ENCODE peak calls at places on chromosomes 16 and 17, in nine cellular contexts. One of them, this sample, is unnamed.

GRCh38 chr16:67040906-67041305 is 12.0 kb downstream of the CBFB start:
- DNase-seq in ovary: no peak
- DNase-seq in GM12878: no peak
- DNase-seq in CD4-positive, alpha-beta memory T cell: no peak
- DNase-seq in effector memory CD4-positive, alpha-beta T cell: no peak
- DNase-seq in tibial nerve: no peak
- DNase-seq in transverse colon: no peak
- DNase-seq in prostate gland: no peak
- DNase-seq in MM.1S: no peak
- DNase-seq in this sample: peak; percentile 39

GRCh38 chr16:80718480-80719220 is 85.7 kb downstream of the CDYL2 start:
- DNase-seq in effector memory CD4-positive, alpha-beta T cell: no peak
- DNase-seq in MM.1S: no peak
- DNase-seq in tibial nerve: no peak
- DNase-seq in GM12878: no peak
- DNase-seq in ovary: no peak
- DNase-seq in CD4-positive, alpha-beta memory T cell: no peak
- DNase-seq in transverse colon: no peak
- DNase-seq in prostate gland: peak; percentile 89
- DNase-seq in this sample: no peak

GRCh38 chr16:28181557-28181914 is 30.2 kb downstream of the XPO6 start:
- DNase-seq in effector memory CD4-positive, alpha-beta T cell: no peak
- DNase-seq in transverse colon: no peak
- DNase-seq in CD4-positive, alpha-beta memory T cell: no peak
- DNase-seq in tibial nerve: no peak
- DNase-seq in GM12878: no peak
- DNase-seq in prostate gland: no peak
- DNase-seq in ovary: no peak
- DNase-seq in MM.1S: no peak
- DNase-seq in this sample: peak; percentile 91

GRCh38 chr17:73879987-73880386 is 235.7 kb upstream of the SDK2 start:
- DNase-seq in prostate gland: no peak
- DNase-seq in transverse colon: no peak
- DNase-seq in CD4-positive, alpha-beta memory T cell: no peak
- DNase-seq in effector memory CD4-positive, alpha-beta T cell: no peak
- DNase-seq in ovary: no peak
- DNase-seq in tibial nerve: no peak
- DNase-seq in GM12878: no peak
- DNase-seq in MM.1S: no peak
- DNase-seq in this sample: no peak

GRCh38 chr16:83200005-83200779 is 573.4 kb downstream of the CDH13 start:
- DNase-seq in effector memory CD4-positive, alpha-beta T cell: no peak
- DNase-seq in CD4-positive, alpha-beta memory T cell: no peak
- DNase-seq in GM12878: no peak
- DNase-seq in tibial nerve: no peak
- DNase-seq in transverse colon: no peak
- DNase-seq in MM.1S: no peak
- DNase-seq in ovary: no peak
- DNase-seq in prostate gland: no peak
- DNase-seq in this sample: no peak

GRCh38 chr17:41801374-41802062 is 10.2 kb downstream of the P3H4 start:
- DNase-seq in effector memory CD4-positive, alpha-beta T cell: peak; percentile 58
- DNase-seq in MM.1S: peak; percentile 56
- DNase-seq in ovary: peak; percentile 86
- DNase-seq in tibial nerve: peak; percentile 76
- DNase-seq in CD4-positive, alpha-beta memory T cell: peak; percentile 67
- DNase-seq in prostate gland: peak; percentile 83
- DNase-seq in transverse colon: peak; percentile 89
- DNase-seq in GM12878: no peak
- DNase-seq in this sample: peak; percentile 50

GRCh38 chr17:32609085-32609484 is 122.3 kb downstream of the CDK5R1 start:
- DNase-seq in CD4-positive, alpha-beta memory T cell: peak; percentile 67
- DNase-seq in MM.1S: peak; percentile 19
- DNase-seq in prostate gland: peak; percentile 59
- DNase-seq in tibial nerve: no peak
- DNase-seq in ovary: no peak
- DNase-seq in GM12878: peak; percentile 59
- DNase-seq in effector memory CD4-positive, alpha-beta T cell: peak; percentile 44
- DNase-seq in transverse colon: peak; percentile 46
- DNase-seq in this sample: no peak

GRCh38 chr17:50642722-50643656 is 8.3 kb downstream of the ABCC3 start:
- DNase-seq in CD4-positive, alpha-beta memory T cell: no peak
- DNase-seq in effector memory CD4-positive, alpha-beta T cell: no peak
- DNase-seq in GM12878: no peak
- DNase-seq in transverse colon: no peak
- DNase-seq in tibial nerve: no peak
- DNase-seq in MM.1S: no peak
- DNase-seq in prostate gland: no peak
- DNase-seq in ovary: no peak
- DNase-seq in this sample: no peak

GRCh38 chr17:70906808-70907207 is 737.5 kb downstream of the KCNJ2 start:
- DNase-seq in tibial nerve: no peak
- DNase-seq in GM12878: no peak
- DNase-seq in transverse colon: no peak
- DNase-seq in CD4-positive, alpha-beta memory T cell: no peak
- DNase-seq in ovary: no peak
- DNase-seq in MM.1S: peak; percentile 11
- DNase-seq in effector memory CD4-positive, alpha-beta T cell: no peak
- DNase-seq in prostate gland: no peak
- DNase-seq in this sample: no peak

GRCh38 chr17:50621562-50621961 is 13.1 kb upstream of the ABCC3 start:
- DNase-seq in tibial nerve: no peak
- DNase-seq in ovary: no peak
- DNase-seq in prostate gland: no peak
- DNase-seq in CD4-positive, alpha-beta memory T cell: no peak
- DNase-seq in effector memory CD4-positive, alpha-beta T cell: no peak
- DNase-seq in MM.1S: no peak
- DNase-seq in GM12878: no peak
- DNase-seq in transverse colon: no peak
- DNase-seq in this sample: no peak

GRCh38 chr16:780296-780695 is 7.9 kb downstream of the RPUSD1 start:
- DNase-seq in prostate gland: no peak
- DNase-seq in effector memory CD4-positive, alpha-beta T cell: no peak
- DNase-seq in MM.1S: no peak
- DNase-seq in tibial nerve: no peak
- DNase-seq in GM12878: no peak
- DNase-seq in ovary: no peak
- DNase-seq in CD4-positive, alpha-beta memory T cell: no peak
- DNase-seq in transverse colon: no peak
- DNase-seq in this sample: no peak

GRCh38 chr17:22692066-22692800 is 999.9 kb downstream of the KCNJ18 start:
- DNase-seq in MM.1S: no peak
- DNase-seq in GM12878: no peak
- DNase-seq in effector memory CD4-positive, alpha-beta T cell: no peak
- DNase-seq in CD4-positive, alpha-beta memory T cell: no peak
- DNase-seq in ovary: no peak
- DNase-seq in transverse colon: no peak
- DNase-seq in tibial nerve: no peak
- DNase-seq in prostate gland: no peak
- DNase-seq in this sample: no peak

GRCh38 chr17:22692801-22693171 is 1000.5 kb downstream of the KCNJ18 start:
- DNase-seq in effector memory CD4-positive, alpha-beta T cell: no peak
- DNase-seq in MM.1S: no peak
- DNase-seq in CD4-positive, alpha-beta memory T cell: no peak
- DNase-seq in transverse colon: no peak
- DNase-seq in prostate gland: no peak
- DNase-seq in tibial nerve: no peak
- DNase-seq in GM12878: no peak
- DNase-seq in ovary: no peak
- DNase-seq in this sample: no peak

GRCh38 chr17:22694362-22695227 is 1002.3 kb downstream of the KCNJ18 start:
- DNase-seq in ovary: no peak
- DNase-seq in effector memory CD4-positive, alpha-beta T cell: no peak
- DNase-seq in prostate gland: no peak
- DNase-seq in MM.1S: no peak
- DNase-seq in CD4-positive, alpha-beta memory T cell: no peak
- DNase-seq in GM12878: no peak
- DNase-seq in tibial nerve: no peak
- DNase-seq in transverse colon: no peak
- DNase-seq in this sample: no peak

GRCh38 chr17:22695228-22695619 is 1002.9 kb downstream of the KCNJ18 start:
- DNase-seq in prostate gland: no peak
- DNase-seq in CD4-positive, alpha-beta memory T cell: no peak
- DNase-seq in transverse colon: no peak
- DNase-seq in GM12878: no peak
- DNase-seq in tibial nerve: no peak
- DNase-seq in effector memory CD4-positive, alpha-beta T cell: no peak
- DNase-seq in ovary: no peak
- DNase-seq in MM.1S: no peak
- DNase-seq in this sample: no peak
- H3K9me3 ChIP-seq in prostate gland: no peaks in the 10 kb centered on the region
- H3K9me3 ChIP-seq in CD4-positive, alpha-beta memory T cell: no peaks in the 10 kb centered on the region
- H3K9me3 ChIP-seq in transverse colon: peaks cover 8% of the 10 kb centered on the region
- H3K9me3 ChIP-seq in GM12878: no peaks in the 10 kb centered on the region
- H3K9me3 ChIP-seq in tibial nerve: no peaks in the 10 kb centered on the region
- H3K9me3 ChIP-seq in effector memory CD4-positive, alpha-beta T cell: no peaks in the 10 kb centered on the region
- H3K9me3 ChIP-seq in ovary: no peaks in the 10 kb centered on the region
- H3K9me3 ChIP-seq in MM.1S: no peaks in the 10 kb centered on the region
- H3K9me3 ChIP-seq in this sample: peaks cover 35% of the 10 kb centered on the region

GRCh38 chr17:17072546-17072945 is 30.3 kb downstream of the MPRIP start:
- DNase-seq in effector memory CD4-positive, alpha-beta T cell: no peak
- DNase-seq in prostate gland: no peak
- DNase-seq in tibial nerve: no peak
- DNase-seq in CD4-positive, alpha-beta memory T cell: no peak
- DNase-seq in ovary: peak; percentile 9
- DNase-seq in transverse colon: no peak
- DNase-seq in MM.1S: no peak
- DNase-seq in GM12878: no peak
- DNase-seq in this sample: no peak

GRCh38 chr17:17073006-17073626 is 30.9 kb downstream of the MPRIP start:
- DNase-seq in prostate gland: no peak
- DNase-seq in effector memory CD4-positive, alpha-beta T cell: no peak
- DNase-seq in ovary: peak; percentile 6
- DNase-seq in MM.1S: no peak
- DNase-seq in GM12878: no peak
- DNase-seq in CD4-positive, alpha-beta memory T cell: no peak
- DNase-seq in tibial nerve: no peak
- DNase-seq in transverse colon: no peak
- DNase-seq in this sample: no peak

GRCh38 chr17:17070931-17071330 is 28.7 kb downstream of the MPRIP start:
- DNase-seq in transverse colon: peak; percentile 50
- DNase-seq in CD4-positive, alpha-beta memory T cell: no peak
- DNase-seq in MM.1S: no peak
- DNase-seq in prostate gland: no peak
- DNase-seq in GM12878: no peak
- DNase-seq in ovary: peak; percentile 1
- DNase-seq in tibial nerve: no peak
- DNase-seq in effector memory CD4-positive, alpha-beta T cell: no peak
- DNase-seq in this sample: no peak

GRCh38 chr17:17069849-17070248 is 27.6 kb downstream of the MPRIP start:
- DNase-seq in effector memory CD4-positive, alpha-beta T cell: no peak
- DNase-seq in transverse colon: no peak
- DNase-seq in tibial nerve: no peak
- DNase-seq in GM12878: no peak
- DNase-seq in CD4-positive, alpha-beta memory T cell: no peak
- DNase-seq in MM.1S: no peak
- DNase-seq in prostate gland: no peak
- DNase-seq in ovary: no peak
- DNase-seq in this sample: no peak

DNA sequence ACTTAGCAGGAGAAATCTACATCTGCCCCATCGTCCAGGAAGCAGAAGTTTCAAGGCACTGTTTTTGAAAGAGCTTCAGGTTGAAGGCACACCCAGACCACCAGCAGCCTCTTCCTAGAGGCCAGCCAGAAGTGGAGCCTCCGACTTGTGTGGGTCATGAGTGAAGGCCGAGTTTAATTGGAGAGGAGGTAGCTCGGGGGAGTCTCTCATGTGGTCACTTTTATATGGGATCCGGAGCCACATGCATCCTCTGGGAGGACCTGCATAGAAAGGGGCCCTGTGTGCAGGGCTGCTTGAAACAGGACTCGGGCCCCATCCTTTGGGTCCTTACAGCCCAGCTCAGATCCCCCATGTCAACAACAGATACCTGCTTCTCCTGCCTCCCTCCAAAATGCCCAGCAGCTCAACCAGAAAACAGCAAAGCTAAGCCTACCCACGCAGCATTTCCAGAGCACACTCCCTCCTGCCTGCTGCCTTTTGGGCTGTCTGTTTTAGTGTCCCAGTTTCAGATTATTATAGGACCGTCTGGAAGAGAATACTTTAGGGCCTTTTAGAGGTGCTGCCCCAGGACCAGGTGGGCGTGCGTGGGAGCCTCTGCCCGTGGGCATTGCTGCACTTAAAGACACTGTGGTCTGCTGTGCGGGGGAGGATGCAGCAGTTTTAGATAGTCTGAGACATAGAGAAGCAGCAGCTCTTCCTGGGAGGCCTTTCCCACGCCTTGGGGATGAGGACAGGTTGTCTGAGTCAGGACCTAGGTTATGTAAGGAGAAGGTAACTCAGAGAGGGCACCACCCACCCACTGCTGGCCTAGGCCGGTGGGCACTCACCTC is 29.5 kb downstream of the MPRIP start:
- DNase-seq in CD4-positive, alpha-beta memory T cell: no peak
- DNase-seq in ovary: peak; percentile 6
- DNase-seq in transverse colon: peak; percentile 3
- DNase-seq in MM.1S: no peak
- DNase-seq in prostate gland: no peak
- DNase-seq in GM12878: no peak
- DNase-seq in tibial nerve: peak; percentile 5
- DNase-seq in effector memory CD4-positive, alpha-beta T cell: no peak
- DNase-seq in this sample: no peak
- H3K27ac ChIP-seq in CD4-positive, alpha-beta memory T cell: no peak overlapping the region
- H3K27ac ChIP-seq in ovary: no peak overlapping the region
- H3K27ac ChIP-seq in transverse colon: no peak overlapping the region
- H3K27ac ChIP-seq in MM.1S: no peak overlapping the region
- H3K27ac ChIP-seq in prostate gland: no peak overlapping the region
- H3K27ac ChIP-seq in GM12878: no peak overlapping the region
- H3K27ac ChIP-seq in tibial nerve: no peak overlapping the region
- H3K27ac ChIP-seq in effector memory CD4-positive, alpha-beta T cell: no peak overlapping the region
- H3K27ac ChIP-seq in this sample: no peak overlapping the region

DNA sequence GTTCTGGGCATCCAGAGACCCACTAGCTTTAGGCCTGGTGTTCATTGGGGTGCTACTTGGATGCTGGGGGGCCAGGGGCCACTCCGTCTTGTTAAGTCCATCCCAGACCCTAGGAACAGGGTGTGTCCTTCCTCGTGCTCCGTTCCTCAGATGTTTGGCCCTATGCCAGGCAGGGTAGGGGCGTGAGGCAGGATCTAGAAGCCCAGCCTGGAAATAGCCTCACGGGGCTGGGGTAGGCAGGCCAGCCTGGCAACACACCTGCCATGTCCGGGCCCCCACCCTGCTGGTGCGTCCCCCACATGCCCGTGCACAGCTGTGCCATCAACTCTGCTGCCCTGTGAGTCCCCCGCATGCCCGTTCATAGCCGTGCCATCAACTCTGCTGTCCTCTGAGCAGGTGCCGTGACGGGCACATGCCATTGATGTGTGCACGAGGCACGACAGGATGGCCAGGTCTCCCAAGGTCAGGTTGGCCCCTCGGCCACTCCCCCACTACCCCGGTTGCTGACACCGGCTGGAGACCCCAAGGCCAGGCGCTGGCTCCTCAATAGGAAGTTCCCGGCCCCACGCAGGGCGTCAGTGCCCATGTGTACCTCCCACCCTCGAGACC is 36.8 kb downstream of the GINS2 start:
- DNase-seq in effector memory CD4-positive, alpha-beta T cell: no peak
- DNase-seq in ovary: peak; percentile 71
- DNase-seq in transverse colon: no peak
- DNase-seq in tibial nerve: no peak
- DNase-seq in prostate gland: no peak
- DNase-seq in GM12878: no peak
- DNase-seq in MM.1S: no peak
- DNase-seq in CD4-positive, alpha-beta memory T cell: no peak
- DNase-seq in this sample: no peak
- H3K4me3 ChIP-seq in effector memory CD4-positive, alpha-beta T cell: no peak overlapping the region
- H3K4me3 ChIP-seq in ovary: no peak overlapping the region
- H3K4me3 ChIP-seq in transverse colon: no peak overlapping the region
- H3K4me3 ChIP-seq in tibial nerve: no peak overlapping the region
- H3K4me3 ChIP-seq in prostate gland: no peak overlapping the region
- H3K4me3 ChIP-seq in GM12878: no peak overlapping the region
- H3K4me3 ChIP-seq in MM.1S: no peak overlapping the region
- H3K4me3 ChIP-seq in CD4-positive, alpha-beta memory T cell: no peak overlapping the region
- H3K4me3 ChIP-seq in this sample: no peak overlapping the region

GRCh38 chr16:79049040-79049439 is 551.5 kb downstream of the MAF start:
- DNase-seq in CD4-positive, alpha-beta memory T cell: no peak
- DNase-seq in effector memory CD4-positive, alpha-beta T cell: no peak
- DNase-seq in tibial nerve: no peak
- DNase-seq in GM12878: no peak
- DNase-seq in prostate gland: no peak
- DNase-seq in ovary: no peak
- DNase-seq in transverse colon: no peak
- DNase-seq in MM.1S: no peak
- DNase-seq in this sample: no peak
- H3K9me3 ChIP-seq in CD4-positive, alpha-beta memory T cell: no peaks in the 10 kb centered on the region
- H3K9me3 ChIP-seq in effector memory CD4-positive, alpha-beta T cell: no peaks in the 10 kb centered on the region
- H3K9me3 ChIP-seq in tibial nerve: no peaks in the 10 kb centered on the region
- H3K9me3 ChIP-seq in GM12878: no peaks in the 10 kb centered on the region
- H3K9me3 ChIP-seq in prostate gland: no peaks in the 10 kb centered on the region
- H3K9me3 ChIP-seq in ovary: no peaks in the 10 kb centered on the region
- H3K9me3 ChIP-seq in transverse colon: no peaks in the 10 kb centered on the region
- H3K9me3 ChIP-seq in MM.1S: no peaks in the 10 kb centered on the region
- H3K9me3 ChIP-seq in this sample: peaks cover 29% of the 10 kb centered on the region

This sample was measured in AG04450.